ENCODE peak calls at places on chromosomes 4 and X, in four cellular contexts. V is IMR-90, O is GM12878, X is K562. U is an unnamed sample.

GRCh38 chr4:92183825-92184224 is 119.9 kb upstream of the GRID2 start:
- DNase-seq in O (no peak), X (peak), V (no peak), U (no peak)

GRCh38 chrX:40440841-40441240 is 139.9 kb upstream of the ATP6AP2 start:
- DNase-seq in V (no peak), O (no peak), X (no peak), U (no peak)

GRCh38 chr4:159685406-159686092 is 582.7 kb downstream of the RAPGEF2 start:
- DNase-seq in V (no peak), X (no peak), O (no peak), U (no peak)

GRCh38 chr4:20288047-20288650 is 36.4 kb downstream of the SLIT2 start:
- DNase-seq in O (no peak), V (no peak), X (no peak), U (peak)

GRCh38 chr4:173181769-173182374 is 13.3 kb downstream of the GALNT7 start:
- DNase-seq in O (no peak), X (no peak), V (peak), U (peak)

GRCh38 chrX:68714856-68715255 is 67.4 kb downstream of the STARD8 start:
- DNase-seq in X (no peak), O (no peak), V (no peak), U (no peak)

GRCh38 chr4:57777871-57778270 is 667.7 kb upstream of the IGFBP7 start:
- DNase-seq in X (no peak), O (no peak), V (no peak), U (no peak)

GRCh38 chr4:8910822-8911310 is 39.2 kb upstream of the HMX1 start:
- DNase-seq in O (no peak), X (no peak), V (no peak), U (no peak)

GRCh38 chr4:142326181-142326580 is 519.9 kb downstream of the INPP4B start:
- DNase-seq in V (no peak), O (no peak), X (no peak), U (no peak)

GRCh38 chr4:112840061-112840460 is 203.1 kb downstream of the LARP7 start:
- DNase-seq in X (no peak), O (no peak), V (peak), U (no peak)

GRCh38 chrX:97597954-97598353 is 714.2 kb downstream of the RPA4 start:
- DNase-seq in X (no peak), V (no peak), O (no peak), U (peak)

GRCh38 chr4:142365386-142365785 is 480.7 kb downstream of the INPP4B start:
- DNase-seq in V (no peak), X (no peak), O (no peak), U (no peak)

GRCh38 chrX:2898861-2899512 is 30.2 kb downstream of the ARSD start:
- DNase-seq in O (no peak), X (no peak), V (no peak), U (no peak)

GRCh38 chr4:158496030-158496741 is 25.5 kb upstream of the RXFP1 start:
- DNase-seq in X (peak), O (no peak), V (no peak), U (peak)

GRCh38 chrX:154371771-154372300 is 2.6 kb downstream of the FLNA start:
- DNase-seq in V (no peak), X (no peak), O (no peak), U (no peak)

GRCh38 chr4:167831853-167832252 is 260.5 kb upstream of the ANXA10 start:
- DNase-seq in X (no peak), V (no peak), O (no peak), U (no peak)
- TF ChIP-seq FOS in X (no peak), V (no peak), O (no peak), U (no peak)

DNA sequence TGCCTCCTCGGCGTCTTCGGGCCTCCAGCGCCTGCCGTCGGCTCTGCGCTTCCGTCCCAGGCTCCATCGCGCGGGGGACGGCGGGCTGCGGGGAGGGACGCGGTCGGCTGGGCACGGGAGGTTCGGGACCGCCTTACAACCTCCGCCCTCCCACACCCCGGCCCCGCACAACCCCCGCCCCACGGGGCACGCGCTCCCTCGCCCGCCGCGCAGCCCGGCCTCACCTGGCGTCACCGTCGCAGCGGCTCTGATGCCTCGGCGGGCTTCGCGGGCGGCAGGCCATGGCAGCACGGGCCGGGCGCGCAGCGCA is 258 bp downstream of the SLBP start:
- DNase-seq in V (peak), O (no peak), X (no peak), U (no peak)
- TF ChIP-seq FOS in V (no peak), O (no peak), X (no peak), U (no peak)

GRCh38 chr4:2254665-2255500 is 7.0 kb downstream of the MXD4 start:
- DNase-seq in O (no peak), X (no peak), V (no peak), U (no peak)
- TF ChIP-seq FOS in O (no peak), X (no peak), V (no peak), U (no peak)

DNA sequence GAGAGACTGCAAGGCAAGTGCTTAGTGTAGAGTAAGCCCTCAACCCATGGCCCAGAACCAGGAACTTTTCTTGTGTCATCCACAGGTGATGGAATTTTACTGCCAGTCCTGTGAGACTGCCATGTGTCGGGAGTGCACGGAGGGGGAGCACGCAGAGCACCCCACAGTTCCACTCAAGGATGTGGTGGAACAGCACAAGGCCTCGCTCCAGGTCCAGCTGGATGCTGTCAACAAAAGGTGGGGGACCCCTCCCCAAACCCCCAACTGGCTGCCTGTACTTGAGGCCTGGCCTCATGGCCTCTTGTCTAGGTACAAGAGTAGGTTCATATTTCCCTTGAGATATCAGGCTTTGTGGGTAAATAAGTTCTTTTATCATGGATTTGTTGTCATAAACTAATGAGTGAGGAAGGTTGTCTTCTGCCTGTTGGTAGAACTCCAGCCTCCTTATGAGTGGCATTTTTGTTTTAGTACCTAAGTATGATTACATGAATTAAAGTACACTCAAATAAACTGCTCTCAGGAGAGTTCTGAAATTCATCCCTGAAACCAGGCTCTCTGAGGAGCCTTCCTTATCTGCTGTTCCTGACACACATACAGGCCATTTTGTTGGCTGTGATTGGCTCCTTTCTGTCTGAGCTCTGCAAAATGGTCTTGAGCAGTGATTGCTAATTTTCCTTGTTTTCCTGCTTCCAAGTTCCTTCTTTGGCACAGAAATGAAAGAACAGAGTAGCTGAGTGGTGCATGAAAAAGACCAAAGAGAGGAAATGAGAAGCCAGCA is 51.4 kb upstream of the MND1 start:
- DNase-seq in O (no peak), V (no peak), X (no peak), U (no peak)
- TF ChIP-seq FOS in O (no peak), V (no peak), X (no peak), U (no peak)